ENCODE peak calls at places on chromosomes 7 and 10, in seven cellular contexts. W is germinal center; N is MV-4-11; U is activated CD4-positive, alpha-beta T cell treated with anti-CD3 and anti-CD28 coated beads, Interleukin-2, amount 10 ng/mL, durations not matched to agents 7 days and 5 days; Z is heart left ventricle; B is T1000; M is ACHN. O is an unnamed sample.

GRCh38 chr7:20269726-20270125 is 52.5 kb upstream of the MACC1 start:
- DNase-seq in W (no peak), N (no peak), U (no peak), Z (no peak), B (no peak), M (no peak), O (no peak)

GRCh38 chr7:97635622-97636021 is 96.3 kb upstream of the TAC1 start:
- DNase-seq in W (no peak), N (no peak), U (no peak), Z (no peak), B (no peak), M (no peak), O (peak; percentile 23)

GRCh38 chr7:105808703-105809590 is 67.5 kb downstream of the ATXN7L1 start:
- DNase-seq in W (peak; percentile 80), N (peak; percentile 95), U (peak; percentile 84), Z (no peak), B (no peak), M (peak; percentile 45), O (peak; percentile 89)

GRCh38 chr7:38506756-38507155 is 124.4 kb downstream of the AMPH start:
- DNase-seq in W (no peak), N (no peak), U (no peak), Z (no peak), B (no peak), M (no peak), O (no peak)

GRCh38 chr7:45421826-45422225 is 152.3 kb upstream of the ADCY1 start:
- DNase-seq in W (no peak), N (no peak), U (no peak), Z (no peak), B (no peak), M (no peak), O (no peak)

GRCh38 chr7:81233208-81233940 is 314.5 kb upstream of the SEMA3C start:
- DNase-seq in W (no peak), N (no peak), U (no peak), Z (no peak), B (no peak), M (no peak), O (no peak)

GRCh38 chr10:33249659-33250058 is 84.8 kb downstream of the NRP1 start:
- DNase-seq in W (no peak), N (no peak), U (no peak), Z (no peak), B (no peak), M (no peak), O (no peak)

GRCh38 chr10:99346247-99346646 is 17.1 kb downstream of the CNNM1 start:
- DNase-seq in W (no peak), N (no peak), U (no peak), Z (no peak), B (peak; percentile 15), M (peak; percentile 60), O (no peak)

GRCh38 chr7:78924581-78924980 is 528.9 kb downstream of the MAGI2 start:
- DNase-seq in W (no peak), N (no peak), U (no peak), Z (no peak), B (no peak), M (peak; percentile 46), O (no peak)

GRCh38 chr10:24488631-24489030 is 235.1 kb downstream of the ARHGAP21 start:
- DNase-seq in W (no peak), N (no peak), U (no peak), Z (no peak), B (no peak), M (no peak), O (no peak)

GRCh38 chr7:39016609-39017008 is 38.9 kb downstream of the POU6F2 start:
- DNase-seq in W (no peak), N (no peak), U (no peak), Z (no peak), B (no peak), M (no peak), O (no peak)

GRCh38 chr10:49488056-49488455 is 50.9 kb downstream of the ERCC6 start:
- DNase-seq in W (no peak), N (no peak), U (no peak), Z (no peak), B (no peak), M (no peak), O (no peak)

GRCh38 chr10:130190065-130190736 is 54.0 kb downstream of the GLRX3 start:
- DNase-seq in W (peak; percentile 89), N (no peak), U (peak; percentile 89), Z (peak; percentile 94), B (peak; percentile 43), M (peak; percentile 83), O (peak; percentile 80)

GRCh38 chr10:53748319-53748718 is 975.7 kb upstream of the MBL2 start:
- DNase-seq in W (no peak), N (no peak), U (no peak), Z (no peak), B (no peak), M (no peak), O (no peak)

GRCh38 chr7:65216469-65216868 is 157.2 kb upstream of the ZNF92 start:
- DNase-seq in W (peak; percentile 61), N (no peak), U (peak; percentile 73), Z (no peak), B (no peak), M (peak; percentile 56), O (peak; percentile 82)

O was measured in MM.1S.